ENCODE peak calls at places on chromosomes 11 and 22, in four cellular contexts. One of them, this sample, is unnamed.

GRCh38 chr11:106998126-106998525 is 20.1 kb downstream of the GUCY1A2 start:
- DNase-seq in IMR-90: peak
- DNase-seq in bronchial epithelial cell: no peak
- DNase-seq in GM20000: no peak
- DNase-seq in this sample: no peak

GRCh38 chr11:43681543-43681942 is 1.0 kb downstream of the HSD17B12 start:
- DNase-seq in IMR-90: peak
- DNase-seq in bronchial epithelial cell: peak
- DNase-seq in GM20000: no peak
- DNase-seq in this sample: no peak

GRCh38 chr11:34641456-34641855 is 20.6 kb downstream of the EHF start:
- DNase-seq in IMR-90: no peak
- DNase-seq in bronchial epithelial cell: no peak
- DNase-seq in GM20000: no peak
- DNase-seq in this sample: no peak

GRCh38 chr11:113305440-113306336 is 8.7 kb upstream of the TTC12 start:
- DNase-seq in IMR-90: peak
- DNase-seq in bronchial epithelial cell: peak
- DNase-seq in GM20000: peak
- DNase-seq in this sample: peak

GRCh38 chr11:132408877-132409276 is 1038.5 kb downstream of the NTM start:
- DNase-seq in IMR-90: no peak
- DNase-seq in bronchial epithelial cell: no peak
- DNase-seq in GM20000: no peak
- DNase-seq in this sample: no peak

GRCh38 chr22:46636221-46637002 is 16.2 kb downstream of the GRAMD4 start:
- DNase-seq in IMR-90: no peak
- DNase-seq in bronchial epithelial cell: no peak
- DNase-seq in GM20000: no peak
- DNase-seq in this sample: peak

GRCh38 chr11:78168539-78169477 is 19.6 kb downstream of the KCTD21 start:
- DNase-seq in IMR-90: peak
- DNase-seq in bronchial epithelial cell: no peak
- DNase-seq in GM20000: no peak
- DNase-seq in this sample: no peak

GRCh38 chr11:97683733-97684132 is 1293.9 kb downstream of the JRKL start:
- DNase-seq in IMR-90: no peak
- DNase-seq in bronchial epithelial cell: peak
- DNase-seq in GM20000: no peak
- DNase-seq in this sample: no peak

GRCh38 chr11:32939866-32940265 is 47.3 kb downstream of the QSER1 start:
- DNase-seq in IMR-90: no peak
- DNase-seq in bronchial epithelial cell: no peak
- DNase-seq in GM20000: no peak
- DNase-seq in this sample: no peak

GRCh38 chr11:133947298-133947905 is 9.4 kb downstream of the IGSF9B start:
- DNase-seq in IMR-90: peak
- DNase-seq in bronchial epithelial cell: peak
- DNase-seq in GM20000: peak
- DNase-seq in this sample: peak

GRCh38 chr11:111386611-111387150 is 7.6 kb upstream of the POU2AF1 start:
- DNase-seq in IMR-90: no peak
- DNase-seq in bronchial epithelial cell: no peak
- DNase-seq in GM20000: no peak
- DNase-seq in this sample: no peak

GRCh38 chr11:34721646-34722045 is 100.8 kb downstream of the EHF start:
- DNase-seq in IMR-90: peak
- DNase-seq in bronchial epithelial cell: no peak
- DNase-seq in GM20000: no peak
- DNase-seq in this sample: no peak

GRCh38 chr11:113587318-113587739 is 112.1 kb upstream of the DRD2 start:
- DNase-seq in IMR-90: peak
- DNase-seq in bronchial epithelial cell: peak
- DNase-seq in GM20000: peak
- DNase-seq in this sample: no peak

GRCh38 chr11:97237151-97237550 is 847.3 kb downstream of the JRKL start:
- DNase-seq in IMR-90: no peak
- DNase-seq in bronchial epithelial cell: no peak
- DNase-seq in GM20000: no peak
- DNase-seq in this sample: no peak

DNA sequence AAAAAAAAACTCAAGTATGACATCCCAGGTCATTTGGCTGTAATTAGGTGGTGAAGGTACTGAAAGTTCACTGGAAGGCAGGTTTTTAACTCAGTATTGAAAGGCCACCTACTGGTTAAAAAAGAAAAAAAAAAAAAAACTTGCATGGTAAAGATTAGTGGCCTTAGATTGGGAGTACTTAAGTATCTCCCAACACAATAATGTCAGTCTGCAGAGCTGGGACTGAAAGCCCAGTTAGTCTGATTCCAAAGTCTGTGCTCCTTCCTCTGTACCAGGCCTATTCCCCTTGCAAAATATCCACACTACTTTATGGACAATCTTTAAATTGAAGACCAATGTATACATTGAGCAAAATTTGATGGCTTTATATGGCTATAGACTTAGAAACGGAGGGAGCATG is 85.5 kb downstream of the NOX4 start:
- DNase-seq in IMR-90: no peak
- DNase-seq in bronchial epithelial cell: peak
- DNase-seq in GM20000: no peak
- DNase-seq in this sample: no peak
- TF ChIP-seq CTCF in IMR-90: peak
- TF ChIP-seq CTCF in bronchial epithelial cell: peak
- TF ChIP-seq CTCF in GM20000: no peak
- TF ChIP-seq CTCF in this sample: no peak

GRCh38 chr11:65277878-65278277 is 16.1 kb downstream of the POLA2 start:
- DNase-seq in IMR-90: no peak
- DNase-seq in bronchial epithelial cell: no peak
- DNase-seq in GM20000: no peak
- DNase-seq in this sample: no peak

GRCh38 chr11:65275906-65276305 is 14.1 kb downstream of the POLA2 start:
- DNase-seq in IMR-90: no peak
- DNase-seq in bronchial epithelial cell: no peak
- DNase-seq in GM20000: no peak
- DNase-seq in this sample: no peak

GRCh38 chr11:65278351-65278750 is 16.6 kb downstream of the POLA2 start:
- DNase-seq in IMR-90: no peak
- DNase-seq in bronchial epithelial cell: no peak
- DNase-seq in GM20000: no peak
- DNase-seq in this sample: no peak

GRCh38 chr11:65279713-65280459 is 18.1 kb downstream of the POLA2 start:
- DNase-seq in IMR-90: peak
- DNase-seq in bronchial epithelial cell: peak
- DNase-seq in GM20000: peak
- DNase-seq in this sample: no peak

GRCh38 chr11:65274734-65275682 is 13.2 kb downstream of the POLA2 start:
- DNase-seq in IMR-90: peak
- DNase-seq in bronchial epithelial cell: peak
- DNase-seq in GM20000: peak
- DNase-seq in this sample: peak
- TF ChIP-seq CTCF in IMR-90: peak
- TF ChIP-seq CTCF in bronchial epithelial cell: peak
- TF ChIP-seq CTCF in GM20000: peak
- TF ChIP-seq CTCF in this sample: peak

GRCh38 chr22:37330200-37331033 is 48.1 kb downstream of the CYTH4 start:
- DNase-seq in IMR-90: peak
- DNase-seq in bronchial epithelial cell: peak
- DNase-seq in GM20000: peak
- DNase-seq in this sample: peak
- TF ChIP-seq CTCF in IMR-90: peak
- TF ChIP-seq CTCF in bronchial epithelial cell: peak
- TF ChIP-seq CTCF in GM20000: peak
- TF ChIP-seq CTCF in this sample: no peak

GRCh38 chr11:64355078-64355940 is 3.7 kb upstream of the RPS6KA4 start:
- DNase-seq in IMR-90: peak
- DNase-seq in bronchial epithelial cell: peak
- DNase-seq in GM20000: peak
- DNase-seq in this sample: peak

GRCh38 chr11:64358536-64358906 is 441 bp upstream of the RPS6KA4 start:
- DNase-seq in IMR-90: no peak
- DNase-seq in bronchial epithelial cell: no peak
- DNase-seq in GM20000: no peak
- DNase-seq in this sample: no peak

GRCh38 chr11:64357904-64358535 is 942 bp upstream of the RPS6KA4 start:
- DNase-seq in IMR-90: no peak
- DNase-seq in bronchial epithelial cell: peak
- DNase-seq in GM20000: peak
- DNase-seq in this sample: no peak

GRCh38 chr11:64357446-64357845 is 1.5 kb upstream of the RPS6KA4 start:
- DNase-seq in IMR-90: no peak
- DNase-seq in bronchial epithelial cell: no peak
- DNase-seq in GM20000: peak
- DNase-seq in this sample: no peak

GRCh38 chr11:64356498-64357411 is 2.2 kb upstream of the RPS6KA4 start:
- DNase-seq in IMR-90: no peak
- DNase-seq in bronchial epithelial cell: peak
- DNase-seq in GM20000: peak
- DNase-seq in this sample: peak
- TF ChIP-seq CTCF in IMR-90: peak
- TF ChIP-seq CTCF in bronchial epithelial cell: peak
- TF ChIP-seq CTCF in GM20000: peak
- TF ChIP-seq CTCF in this sample: peak

DNA sequence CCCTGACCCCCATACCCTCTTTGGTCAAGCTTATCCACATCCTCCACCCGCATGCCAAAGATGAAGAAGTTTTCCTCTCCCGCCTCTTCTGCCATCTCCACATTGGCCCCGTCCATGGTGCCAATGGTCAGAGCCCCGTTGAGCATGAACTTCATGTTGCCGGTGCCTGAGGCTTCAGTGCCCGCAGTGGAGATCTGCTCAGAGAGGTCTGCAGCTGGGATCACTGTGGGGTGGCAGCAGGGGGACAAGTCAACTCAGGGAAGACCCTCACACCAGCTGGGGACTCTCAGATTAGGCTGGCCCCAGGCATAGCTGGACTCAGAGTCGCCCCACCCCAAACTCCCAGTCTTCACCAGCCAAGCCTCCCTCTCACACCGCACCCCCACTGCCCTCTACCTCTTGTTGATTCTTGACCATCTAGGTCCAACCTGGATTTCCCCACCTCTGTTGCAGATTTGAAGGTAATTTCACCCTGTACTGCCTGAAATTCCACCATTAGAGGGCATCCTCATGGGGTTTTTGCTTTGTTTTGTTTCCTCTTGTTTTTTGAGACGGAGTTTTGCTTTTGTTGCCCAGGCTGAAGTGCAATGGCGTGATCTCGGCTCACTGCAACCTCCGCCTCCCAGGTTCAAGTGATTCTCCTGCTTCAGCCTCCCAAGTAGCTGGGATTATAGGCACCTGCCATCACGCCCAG is 6.6 kb upstream of the RASGRP2 start:
- DNase-seq in IMR-90: no peak
- DNase-seq in bronchial epithelial cell: no peak
- DNase-seq in GM20000: no peak
- DNase-seq in this sample: no peak
- TF ChIP-seq CTCF in IMR-90: no peak
- TF ChIP-seq CTCF in bronchial epithelial cell: no peak
- TF ChIP-seq CTCF in GM20000: no peak
- TF ChIP-seq CTCF in this sample: no peak

GRCh38 chr22:25853902-25854301 is 111.9 kb downstream of the MYO18B start:
- DNase-seq in IMR-90: no peak
- DNase-seq in bronchial epithelial cell: no peak
- DNase-seq in GM20000: no peak
- DNase-seq in this sample: no peak
- TF ChIP-seq CTCF in IMR-90: no peak
- TF ChIP-seq CTCF in bronchial epithelial cell: no peak
- TF ChIP-seq CTCF in GM20000: no peak
- TF ChIP-seq CTCF in this sample: peak

DNA sequence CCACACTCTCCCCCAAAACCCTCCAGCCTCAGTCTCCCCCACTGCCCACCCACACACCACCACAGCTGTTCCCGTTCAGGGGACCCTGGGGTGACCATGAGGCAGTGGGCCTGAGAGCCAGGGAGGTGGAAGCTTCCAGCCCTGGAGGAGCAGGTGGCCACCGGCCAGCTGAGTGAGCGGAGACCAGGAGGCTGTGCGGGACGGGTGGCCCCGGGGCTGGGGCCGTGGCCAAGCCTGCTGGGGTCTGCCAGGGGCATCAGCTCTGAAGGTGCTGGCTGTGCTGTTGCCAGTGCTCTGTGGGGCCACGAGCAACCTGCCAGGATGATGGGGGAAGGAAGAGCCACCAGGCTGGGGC is 26.0 kb downstream of the OSBPL5 start:
- DNase-seq in IMR-90: no peak
- DNase-seq in bronchial epithelial cell: no peak
- DNase-seq in GM20000: no peak
- DNase-seq in this sample: no peak
- TF ChIP-seq CTCF in IMR-90: no peak
- TF ChIP-seq CTCF in bronchial epithelial cell: no peak
- TF ChIP-seq CTCF in GM20000: no peak
- TF ChIP-seq CTCF in this sample: no peak

GRCh38 chr11:73931951-73932350 is 18.9 kb upstream of the DNAJB13 start:
- DNase-seq in IMR-90: no peak
- DNase-seq in bronchial epithelial cell: no peak
- DNase-seq in GM20000: no peak
- DNase-seq in this sample: no peak

GRCh38 chr11:73929388-73929787 is 21.4 kb upstream of the DNAJB13 start:
- DNase-seq in IMR-90: no peak
- DNase-seq in bronchial epithelial cell: no peak
- DNase-seq in GM20000: no peak
- DNase-seq in this sample: no peak

GRCh38 chr11:73931039-73931645 is 19.7 kb upstream of the DNAJB13 start:
- DNase-seq in IMR-90: peak
- DNase-seq in bronchial epithelial cell: peak
- DNase-seq in GM20000: peak
- DNase-seq in this sample: peak
- TF ChIP-seq CTCF in IMR-90: peak
- TF ChIP-seq CTCF in bronchial epithelial cell: peak
- TF ChIP-seq CTCF in GM20000: no peak
- TF ChIP-seq CTCF in this sample: peak

This sample was measured in nephron progenitor cell.